ENCODE peak calls at places on chromosomes 7 and 10, in eight cellular contexts. M, Z, U, A, Q, C, H and F are unnamed samples.
A peak's percentile ranks its signal among the peaks of the same experiment; 100 is the strongest.

GRCh38 chr7:149690688-149691446 is 82.5 kb downstream of the ZNF467 start:
- DNase-seq in A (no peak), M (peak; percentile 91), C (peak; percentile 91), Z (no peak), Q (peak; percentile 68), H (no peak), U (peak; percentile 70), F (peak; percentile 10)

GRCh38 chr7:2684501-2684900 is 3.5 kb upstream of the AMZ1 start:
- DNase-seq in Z (no peak), C (no peak), Q (no peak), M (no peak), U (no peak), A (no peak), H (peak; percentile 28), F (no peak)

GRCh38 chr10:124482401-124482800 is 20.8 kb downstream of the LHPP start:
- DNase-seq in H (no peak), Q (no peak), Z (no peak), M (no peak), A (no peak), C (no peak), U (peak; percentile 33), F (no peak)

GRCh38 chr10:129958118-129958685 is 5.9 kb downstream of the EBF3 start:
- DNase-seq in U (peak; percentile 66), M (no peak), C (no peak), H (no peak), Q (no peak), A (no peak), Z (no peak), F (no peak)

GRCh38 chr7:64951250-64951848 is 39.5 kb downstream of the ZNF117 start:
- DNase-seq in M (peak; percentile 52), U (no peak), Q (peak; percentile 56), Z (no peak), A (no peak), H (no peak), C (peak; percentile 51), F (peak; percentile 4)

GRCh38 chr10:47364366-47364765 is 16.2 kb downstream of the RBP3 start:
- DNase-seq in C (no peak), Q (no peak), U (peak; percentile 8), Z (no peak), A (no peak), M (no peak), H (no peak), F (no peak)

GRCh38 chr7:132135986-132136385 is 440.3 kb downstream of the PLXNA4 start:
- DNase-seq in A (no peak), Z (no peak), Q (no peak), M (no peak), C (no peak), U (no peak), H (no peak), F (no peak)

GRCh38 chr7:1944619-1945210 is 274.6 kb downstream of the ELFN1 start:
- DNase-seq in Q (no peak), H (peak; percentile 58), U (peak; percentile 48), Z (peak; percentile 46), C (no peak), M (no peak), A (no peak), F (no peak)

GRCh38 chr10:49700997-49701396 is 21.5 kb downstream of the C10orf53 start:
- DNase-seq in U (no peak), M (no peak), A (no peak), H (no peak), C (no peak), Z (no peak), Q (no peak), F (no peak)

GRCh38 chr7:73487486-73487885 is 34.6 kb downstream of the BAZ1B start:
- DNase-seq in M (no peak), A (no peak), H (no peak), C (no peak), U (no peak), Q (no peak), Z (no peak), F (no peak)

GRCh38 chr7:90222811-90223725 is 11.5 kb downstream of the STEAP2 start:
- DNase-seq in Q (peak; percentile 58), H (no peak), C (no peak), U (no peak), M (no peak), A (no peak), Z (peak; percentile 50), F (no peak)

GRCh38 chr7:101554584-101555268 is 74.4 kb downstream of the MYL10 start:
- DNase-seq in C (no peak), H (peak; percentile 33), Z (peak; percentile 16), U (no peak), A (no peak), Q (no peak), M (no peak), F (no peak)

GRCh38 chr10:84026821-84027257 is 112.5 kb upstream of the GHITM start:
- DNase-seq in A (no peak), Q (peak; percentile 13), H (no peak), C (no peak), M (peak; percentile 9), Z (no peak), U (no peak), F (no peak)

GRCh38 chr10:109203616-109204375 is 719.5 kb downstream of the XPNPEP1 start:
- DNase-seq in Z (no peak), M (peak; percentile 45), Q (no peak), U (no peak), C (no peak), A (no peak), H (no peak), F (peak; percentile 34)

GRCh38 chr7:121595949-121596692 is 200.0 kb upstream of the FAM3C start:
- DNase-seq in U (no peak), Q (no peak), M (no peak), H (no peak), Z (no peak), C (no peak), A (no peak), F (no peak)

GRCh38 chr10:79404231-79404609 is 41.2 kb downstream of the ZCCHC24 start:
- DNase-seq in C (no peak), U (peak; percentile 81), Z (peak; percentile 77), H (peak; percentile 79), Q (peak; percentile 35), M (peak; percentile 83), A (no peak), F (no peak)

GRCh38 chr7:90326500-90326899 is 5.4 kb upstream of the FAM237B start:
- DNase-seq in A (no peak), Z (no peak), Q (no peak), C (no peak), U (no peak), M (no peak), H (no peak), F (no peak)

GRCh38 chr7:45920543-45921380 is at the start of gene IGFBP3:
- DNase-seq in M (peak; percentile 47), A (no peak), C (peak; percentile 56), H (peak; percentile 72), U (peak; percentile 63), Q (peak; percentile 77), Z (peak; percentile 57), F (no peak)

GRCh38 chr10:51203359-51203758 is 129.1 kb downstream of the PRKG1 start:
- DNase-seq in A (no peak), Z (no peak), Q (no peak), C (no peak), U (no peak), M (no peak), H (no peak), F (no peak)

GRCh38 chr10:18205098-18205834 is 65.0 kb downstream of the CACNB2 start:
- DNase-seq in C (no peak), A (no peak), Q (no peak), U (no peak), H (no peak), M (no peak), Z (no peak), F (no peak)

GRCh38 chr10:61280303-61280702 is 172.9 kb downstream of the TMEM26 start:
- DNase-seq in M (peak; percentile 85), Z (no peak), A (no peak), C (peak; percentile 10), Q (peak; percentile 50), H (no peak), U (no peak), F (peak; percentile 31)

GRCh38 chr10:71740069-71740468 is 20.5 kb upstream of the C10orf105 start:
- DNase-seq in C (no peak), Q (peak; percentile 60), H (no peak), U (no peak), M (no peak), A (no peak), Z (peak; percentile 87), F (no peak)

GRCh38 chr7:113831509-113831908 is 87.3 kb downstream of the PPP1R3A start:
- DNase-seq in Q (no peak), A (no peak), U (no peak), H (no peak), C (no peak), M (no peak), Z (no peak), F (no peak)

GRCh38 chr10:18157909-18158308 is 17.7 kb downstream of the CACNB2 start:
- DNase-seq in Z (no peak), H (no peak), U (no peak), M (peak; percentile 63), Q (peak; percentile 76), A (no peak), C (no peak), F (peak; percentile 12)

GRCh38 chr7:111438369-111439289 is 123.7 kb downstream of the IMMP2L start:
- DNase-seq in M (peak; percentile 11), A (no peak), Q (peak; percentile 75), H (no peak), U (no peak), C (peak; percentile 37), Z (no peak), F (peak; percentile 12)

GRCh38 chr7:150406565-150407421 is 27.7 kb downstream of the ZNF775 start:
- DNase-seq in Z (no peak), H (peak; percentile 47), A (no peak), M (no peak), C (peak; percentile 62), Q (no peak), U (peak; percentile 53), F (no peak)

GRCh38 chr10:102003541-102003940 is 52.4 kb downstream of the ARMH3 start:
- DNase-seq in C (no peak), M (no peak), H (no peak), Q (peak; percentile 10), U (no peak), A (no peak), Z (no peak), F (no peak)

GRCh38 chr10:79298403-79299244 is 48.6 kb upstream of the PPIF start:
- DNase-seq in Q (peak; percentile 100), C (peak; percentile 99), H (no peak), M (peak; percentile 99), A (no peak), U (peak; percentile 74), Z (peak; percentile 82), F (peak; percentile 93)

GRCh38 chr10:79415736-79416577 is 29.5 kb downstream of the ZCCHC24 start:
- DNase-seq in A (no peak), C (no peak), M (no peak), Z (no peak), H (peak; percentile 3), Q (no peak), U (peak; percentile 26), F (no peak)

GRCh38 chr10:108424656-108425055 is 1260.2 kb upstream of the SORCS1 start:
- DNase-seq in A (no peak), Q (peak; percentile 69), C (peak; percentile 19), M (peak; percentile 45), H (no peak), U (no peak), Z (no peak), F (peak; percentile 2)

GRCh38 chr7:7329321-7329720 is 147.0 kb downstream of the C1GALT1 start:
- DNase-seq in Z (no peak), H (no peak), M (no peak), U (no peak), A (no peak), C (no peak), Q (no peak), F (no peak)